ENCODE peak calls at places on chromosomes 3 and 15, in eight cellular contexts. X is stimulated activated CD4-positive, alpha-beta T cell treated with anti-CD3 and anti-CD28 coated beads, Interleukin-15, amount 100 ng/mL, for 1 hour; U is activated T-cell treated with anti-CD3 and anti-CD28 coated beads for 1 hour; W is right cardiac atrium; J is breast epithelium; Y is mesothelial cell of epicardium; M is brain microvascular endothelial cell; T is HepG2. H is an unnamed sample.
A peak's percentile ranks its signal among the peaks of the same experiment; 100 is the strongest.

GRCh38 chr3:160981217-160981938 is 123.8 kb downstream of the B3GALNT1 start:
- DNase-seq in X (no peak), U (no peak), W (no peak), J (no peak), Y (no peak), M (no peak), T (no peak), H (peak; percentile 5)

GRCh38 chr3:120129718-120130117 is 35.5 kb upstream of the GSK3B start:
- DNase-seq in X (no peak), U (no peak), W (no peak), J (no peak), Y (no peak), M (no peak), T (no peak), H (no peak)

GRCh38 chr15:74257105-74257504 is 21.0 kb downstream of the CCDC33 start:
- DNase-seq in X (no peak), U (no peak), W (no peak), J (no peak), Y (no peak), M (no peak), T (no peak), H (no peak)

GRCh38 chr15:83106994-83107840 is at the start of gene TM6SF1:
- DNase-seq in X (no peak), U (no peak), W (peak; percentile 79), J (no peak), Y (peak; percentile 49), M (no peak), T (no peak), H (peak; percentile 19)

GRCh38 chr3:7913283-7913682 is 588.3 kb upstream of the LMCD1 start:
- DNase-seq in X (no peak), U (no peak), W (no peak), J (no peak), Y (no peak), M (no peak), T (no peak), H (no peak)

GRCh38 chr3:170522171-170522570 is 63.7 kb downstream of the SLC7A14 start:
- DNase-seq in X (no peak), U (no peak), W (no peak), J (no peak), Y (no peak), M (no peak), T (no peak), H (no peak)

GRCh38 chr3:136209921-136210320 is 13.8 kb upstream of the MSL2 start:
- DNase-seq in X (no peak), U (no peak), W (no peak), J (no peak), Y (no peak), M (no peak), T (no peak), H (no peak)

GRCh38 chr3:47381317-47382157 is 716 bp downstream of the PTPN23 start:
- DNase-seq in X (peak; percentile 31), U (peak; percentile 47), W (peak; percentile 94), J (peak; percentile 75), Y (peak; percentile 83), M (peak; percentile 82), T (peak; percentile 80), H (peak; percentile 75)

GRCh38 chr3:97938444-97938843 is 33.8 kb downstream of the RIOX2 start:
- DNase-seq in X (no peak), U (no peak), W (no peak), J (no peak), Y (no peak), M (peak; percentile 46), T (no peak), H (no peak)

GRCh38 chr3:11140054-11140712 is 14.1 kb upstream of the HRH1 start:
- DNase-seq in X (no peak), U (no peak), W (peak; percentile 65), J (no peak), Y (no peak), M (no peak), T (no peak), H (peak; percentile 73)

GRCh38 chr3:172513488-172513887 is 9.7 kb downstream of the TNFSF10 start:
- DNase-seq in X (no peak), U (no peak), W (no peak), J (no peak), Y (no peak), M (no peak), T (no peak), H (no peak)

GRCh38 chr15:69663982-69664381 is 211.4 kb downstream of the RPLP1 start:
- DNase-seq in X (no peak), U (no peak), W (no peak), J (no peak), Y (no peak), M (no peak), T (no peak), H (no peak)

GRCh38 chr15:101497484-101498034 is 8.1 kb upstream of the PCSK6 start:
- DNase-seq in X (no peak), U (no peak), W (no peak), J (peak; percentile 9), Y (no peak), M (no peak), T (peak; percentile 77), H (no peak)

GRCh38 chr15:27067175-27067574 is 96.2 kb downstream of the GABRG3 start:
- DNase-seq in X (no peak), U (no peak), W (no peak), J (no peak), Y (no peak), M (no peak), T (no peak), H (no peak)

GRCh38 chr3:134364061-134364935 is 9.9 kb downstream of the AMOTL2 start:
- DNase-seq in X (no peak), U (no peak), W (peak; percentile 98), J (peak; percentile 96), Y (peak; percentile 93), M (peak; percentile 95), T (no peak), H (no peak)

H was measured in naive B cell.